ENCODE peak calls at places on chromosomes 4 and X, in five cellular contexts. One of them, this sample, is unnamed.

GRCh38 chrX:66005832-66006449 is 33.9 kb downstream of the VSIG4 start:
- DNase-seq in PC-9: no peak
- DNase-seq in fibroblast of lung: no peak
- DNase-seq in pancreas: no peak
- DNase-seq in GM23248: no peak
- DNase-seq in this sample: no peak

GRCh38 chr4:57070461-57070860 is 39.7 kb downstream of the IGFBP7 start:
- DNase-seq in GM23248: no peak
- DNase-seq in fibroblast of lung: no peak
- DNase-seq in PC-9: no peak
- DNase-seq in pancreas: no peak
- DNase-seq in this sample: no peak

GRCh38 chr4:101527186-101527585 is 179.9 kb upstream of the PPP3CA start:
- DNase-seq in PC-9: no peak
- DNase-seq in fibroblast of lung: no peak
- DNase-seq in pancreas: no peak
- DNase-seq in GM23248: peak; percentile 10
- DNase-seq in this sample: no peak

GRCh38 chr4:39045791-39046221 is 13.6 kb upstream of the TMEM156 start:
- DNase-seq in GM23248: peak; percentile 49
- DNase-seq in PC-9: peak; percentile 11
- DNase-seq in fibroblast of lung: peak; percentile 40
- DNase-seq in pancreas: no peak
- DNase-seq in this sample: no peak

GRCh38 chrX:54178100-54178940 is 4.7 kb downstream of the FAM120C start:
- DNase-seq in GM23248: peak; percentile 80
- DNase-seq in PC-9: no peak
- DNase-seq in fibroblast of lung: peak; percentile 86
- DNase-seq in pancreas: no peak
- DNase-seq in this sample: no peak

GRCh38 chr4:128385683-128386304 is 98.2 kb upstream of the PGRMC2 start:
- DNase-seq in fibroblast of lung: peak; percentile 87
- DNase-seq in GM23248: peak; percentile 56
- DNase-seq in pancreas: no peak
- DNase-seq in PC-9: no peak
- DNase-seq in this sample: no peak

GRCh38 chrX:7218321-7219152 is 70.6 kb upstream of the PUDP start:
- DNase-seq in GM23248: no peak
- DNase-seq in fibroblast of lung: no peak
- DNase-seq in pancreas: no peak
- DNase-seq in PC-9: no peak
- DNase-seq in this sample: no peak

GRCh38 chrX:8586953-8587352 is 122.3 kb downstream of the VCX3B start:
- DNase-seq in GM23248: no peak
- DNase-seq in PC-9: no peak
- DNase-seq in fibroblast of lung: no peak
- DNase-seq in pancreas: no peak
- DNase-seq in this sample: no peak

GRCh38 chr4:119118397-119118796 is 17.2 kb upstream of the MYOZ2 start:
- DNase-seq in pancreas: no peak
- DNase-seq in PC-9: no peak
- DNase-seq in fibroblast of lung: no peak
- DNase-seq in GM23248: no peak
- DNase-seq in this sample: no peak

GRCh38 chrX:50638123-50638522 is 167.5 kb upstream of the DGKK start:
- DNase-seq in pancreas: peak; percentile 29
- DNase-seq in GM23248: no peak
- DNase-seq in PC-9: no peak
- DNase-seq in fibroblast of lung: peak; percentile 0
- DNase-seq in this sample: peak; percentile 89

GRCh38 chr4:69753666-69754065 is 6.8 kb downstream of the SULT1B1 start:
- DNase-seq in GM23248: no peak
- DNase-seq in pancreas: no peak
- DNase-seq in PC-9: no peak
- DNase-seq in fibroblast of lung: peak; percentile 50
- DNase-seq in this sample: no peak

GRCh38 chr4:83993774-83994173 is 457.9 kb downstream of the GPAT3 start:
- DNase-seq in fibroblast of lung: no peak
- DNase-seq in PC-9: no peak
- DNase-seq in GM23248: no peak
- DNase-seq in pancreas: no peak
- DNase-seq in this sample: no peak

GRCh38 chr4:6498511-6499240 is 26.3 kb upstream of the PPP2R2C start:
- DNase-seq in PC-9: no peak
- DNase-seq in pancreas: no peak
- DNase-seq in fibroblast of lung: no peak
- DNase-seq in GM23248: no peak
- DNase-seq in this sample: no peak

GRCh38 chrX:12885508-12885907 is 18.6 kb downstream of the TLR7 start:
- DNase-seq in pancreas: no peak
- DNase-seq in PC-9: no peak
- DNase-seq in fibroblast of lung: no peak
- DNase-seq in GM23248: no peak
- DNase-seq in this sample: no peak

GRCh38 chrX:63761639-63762038 is 23.4 kb downstream of the ARHGEF9 start:
- DNase-seq in PC-9: no peak
- DNase-seq in fibroblast of lung: no peak
- DNase-seq in GM23248: peak; percentile 12
- DNase-seq in pancreas: no peak
- DNase-seq in this sample: no peak

GRCh38 chr4:30726090-30726668 is 6.0 kb downstream of the PCDH7 start:
- DNase-seq in pancreas: no peak
- DNase-seq in PC-9: no peak
- DNase-seq in fibroblast of lung: peak; percentile 39
- DNase-seq in GM23248: no peak
- DNase-seq in this sample: no peak

GRCh38 chr4:675036-675804 is 878 bp downstream of the MYL5 start:
- DNase-seq in GM23248: peak; percentile 56
- DNase-seq in pancreas: peak; percentile 67
- DNase-seq in fibroblast of lung: no peak
- DNase-seq in PC-9: no peak
- DNase-seq in this sample: no peak

GRCh38 chr4:8821151-8821950 is 50.3 kb downstream of the HMX1 start:
- DNase-seq in pancreas: peak; percentile 7
- DNase-seq in GM23248: no peak
- DNase-seq in fibroblast of lung: no peak
- DNase-seq in PC-9: no peak
- DNase-seq in this sample: no peak

GRCh38 chr4:15348236-15348635 is 79.6 kb upstream of the C1QTNF7 start:
- DNase-seq in fibroblast of lung: no peak
- DNase-seq in PC-9: no peak
- DNase-seq in GM23248: no peak
- DNase-seq in pancreas: no peak
- DNase-seq in this sample: no peak

GRCh38 chrX:13717697-13718483 is 16.5 kb downstream of the TRAPPC2 start:
- DNase-seq in pancreas: no peak
- DNase-seq in GM23248: peak; percentile 82
- DNase-seq in PC-9: no peak
- DNase-seq in fibroblast of lung: peak; percentile 47
- DNase-seq in this sample: peak; percentile 56

GRCh38 chr4:185018834-185019450 is 652 bp downstream of the HELT start:
- DNase-seq in GM23248: no peak
- DNase-seq in pancreas: no peak
- DNase-seq in PC-9: no peak
- DNase-seq in fibroblast of lung: no peak
- DNase-seq in this sample: no peak

GRCh38 chrX:130981836-130982235 is 76.3 kb upstream of the ARHGAP36 start:
- DNase-seq in pancreas: no peak
- DNase-seq in PC-9: no peak
- DNase-seq in GM23248: no peak
- DNase-seq in fibroblast of lung: peak; percentile 13
- DNase-seq in this sample: no peak

GRCh38 chrX:116204947-116205346 is 34.4 kb downstream of the AGTR2 start:
- DNase-seq in pancreas: no peak
- DNase-seq in fibroblast of lung: peak; percentile 22
- DNase-seq in GM23248: peak; percentile 28
- DNase-seq in PC-9: no peak
- DNase-seq in this sample: no peak

GRCh38 chr4:32022071-32022470 is 1301.9 kb downstream of the PCDH7 start:
- DNase-seq in pancreas: no peak
- DNase-seq in GM23248: no peak
- DNase-seq in PC-9: no peak
- DNase-seq in fibroblast of lung: no peak
- DNase-seq in this sample: no peak

GRCh38 chrX:94695910-94696309 is 1021.9 kb downstream of the FAM133A start:
- DNase-seq in GM23248: no peak
- DNase-seq in pancreas: no peak
- DNase-seq in PC-9: no peak
- DNase-seq in fibroblast of lung: no peak
- DNase-seq in this sample: no peak

GRCh38 chr4:15729910-15730533 is 27.2 kb downstream of the BST1 start:
- DNase-seq in GM23248: peak; percentile 62
- DNase-seq in pancreas: no peak
- DNase-seq in PC-9: peak; percentile 8
- DNase-seq in fibroblast of lung: peak; percentile 60
- DNase-seq in this sample: no peak

GRCh38 chr4:170088686-170089085 is 1.1 kb downstream of the AADAT start:
- DNase-seq in GM23248: no peak
- DNase-seq in fibroblast of lung: peak; percentile 0
- DNase-seq in pancreas: no peak
- DNase-seq in PC-9: no peak
- DNase-seq in this sample: no peak

GRCh38 chr4:136106753-136107152 is 1425.5 kb downstream of the PCDH18 start:
- DNase-seq in pancreas: no peak
- DNase-seq in PC-9: no peak
- DNase-seq in GM23248: no peak
- DNase-seq in fibroblast of lung: no peak
- DNase-seq in this sample: no peak

GRCh38 chr4:78644063-78644691 is 92.6 kb downstream of the ANXA3 start:
- DNase-seq in pancreas: no peak
- DNase-seq in fibroblast of lung: no peak
- DNase-seq in PC-9: no peak
- DNase-seq in GM23248: no peak
- DNase-seq in this sample: no peak

GRCh38 chr4:78648639-78649363 is 97.2 kb downstream of the ANXA3 start:
- DNase-seq in PC-9: no peak
- DNase-seq in fibroblast of lung: no peak
- DNase-seq in pancreas: no peak
- DNase-seq in GM23248: no peak
- DNase-seq in this sample: no peak

GRCh38 chr4:78647272-78647671 is 95.7 kb downstream of the ANXA3 start:
- DNase-seq in pancreas: no peak
- DNase-seq in PC-9: no peak
- DNase-seq in fibroblast of lung: no peak
- DNase-seq in GM23248: no peak
- DNase-seq in this sample: no peak

GRCh38 chr4:78644744-78645330 is 93.3 kb downstream of the ANXA3 start:
- DNase-seq in GM23248: peak; percentile 94
- DNase-seq in PC-9: peak; percentile 35
- DNase-seq in fibroblast of lung: peak; percentile 84
- DNase-seq in pancreas: no peak
- DNase-seq in this sample: peak; percentile 53

GRCh38 chr4:78645853-78646757 is 94.5 kb downstream of the ANXA3 start:
- DNase-seq in PC-9: peak; percentile 45
- DNase-seq in pancreas: peak; percentile 52
- DNase-seq in fibroblast of lung: peak; percentile 97
- DNase-seq in GM23248: peak; percentile 95
- DNase-seq in this sample: peak; percentile 90
- H3K4me1 ChIP-seq in PC-9: peaks cover 81% of the 10 kb centered on the region
- H3K4me1 ChIP-seq in pancreas: peaks cover 11% of the 10 kb centered on the region
- H3K4me1 ChIP-seq in fibroblast of lung: peaks cover 19% of the 10 kb centered on the region
- H3K4me1 ChIP-seq in GM23248: peaks cover 43% of the 10 kb centered on the region
- H3K4me1 ChIP-seq in this sample: peaks cover 4% of the 10 kb centered on the region

DNA sequence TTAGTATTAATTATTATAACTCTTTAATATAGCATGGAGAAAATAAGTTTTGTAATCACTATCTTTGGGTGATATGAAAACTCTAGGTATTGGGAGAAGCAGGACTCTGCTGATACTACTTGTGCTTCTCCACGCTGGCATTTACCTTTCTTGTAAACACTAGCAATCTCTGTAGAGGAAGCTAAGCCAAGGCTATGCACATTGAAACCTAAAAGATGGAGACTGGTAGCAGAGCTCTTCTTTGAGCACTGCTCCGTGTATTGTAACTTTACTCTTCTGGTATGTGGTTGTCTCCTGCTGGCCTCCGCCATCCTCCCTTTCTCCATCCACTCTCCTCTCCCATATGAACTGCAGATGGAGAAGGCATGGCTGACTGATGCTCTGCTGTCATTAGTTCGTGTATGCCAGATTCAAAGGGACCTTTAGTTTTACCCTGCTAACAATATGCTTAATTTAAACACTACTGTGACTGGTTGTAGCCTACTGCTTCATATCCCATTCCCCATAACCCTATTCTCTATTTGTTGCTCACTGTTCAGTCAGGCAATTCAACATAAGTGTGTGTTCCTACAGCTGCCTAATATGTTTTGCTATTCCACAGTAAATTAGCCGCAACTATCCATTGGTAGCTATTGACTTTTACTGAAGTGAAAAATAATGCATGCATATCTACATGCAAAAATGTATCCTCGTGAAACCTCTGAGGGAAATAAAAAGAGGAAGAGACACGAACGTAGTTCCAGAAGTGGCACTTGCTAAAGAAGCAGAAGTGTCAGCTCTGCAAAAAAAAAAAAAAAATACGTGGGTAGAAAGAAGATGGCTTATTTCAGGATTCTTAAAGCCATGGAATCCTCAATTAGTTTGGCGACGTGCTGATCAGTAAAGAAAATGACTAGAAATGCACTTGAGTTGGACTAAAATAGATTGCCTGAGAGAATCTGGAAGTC is 55.6 kb upstream of the CCSER1 start:
- DNase-seq in PC-9: no peak
- DNase-seq in pancreas: no peak
- DNase-seq in GM23248: no peak
- DNase-seq in fibroblast of lung: no peak
- DNase-seq in this sample: no peak
- H3K4me1 ChIP-seq in PC-9: no peaks in the 10 kb centered on the region
- H3K4me1 ChIP-seq in pancreas: no peaks in the 10 kb centered on the region
- H3K4me1 ChIP-seq in GM23248: no peaks in the 10 kb centered on the region
- H3K4me1 ChIP-seq in fibroblast of lung: no peaks in the 10 kb centered on the region
- H3K4me1 ChIP-seq in this sample: no peaks in the 10 kb centered on the region

GRCh38 chrX:134573683-134574035 is 84.6 kb downstream of the PLAC1 start:
- DNase-seq in pancreas: no peak
- DNase-seq in PC-9: no peak
- DNase-seq in fibroblast of lung: no peak
- DNase-seq in GM23248: no peak
- DNase-seq in this sample: no peak

GRCh38 chrX:134570899-134571298 is 87.4 kb downstream of the PLAC1 start:
- DNase-seq in fibroblast of lung: no peak
- DNase-seq in GM23248: no peak
- DNase-seq in pancreas: no peak
- DNase-seq in PC-9: no peak
- DNase-seq in this sample: no peak

GRCh38 chrX:134571831-134572230 is 86.4 kb downstream of the PLAC1 start:
- DNase-seq in pancreas: no peak
- DNase-seq in PC-9: no peak
- DNase-seq in GM23248: no peak
- DNase-seq in fibroblast of lung: no peak
- DNase-seq in this sample: no peak

GRCh38 chrX:134570509-134570846 is 87.8 kb downstream of the PLAC1 start:
- DNase-seq in pancreas: no peak
- DNase-seq in PC-9: no peak
- DNase-seq in fibroblast of lung: no peak
- DNase-seq in GM23248: no peak
- DNase-seq in this sample: no peak

GRCh38 chrX:134572816-134573682 is 85.2 kb downstream of the PLAC1 start:
- DNase-seq in PC-9: peak; percentile 58
- DNase-seq in GM23248: no peak
- DNase-seq in fibroblast of lung: no peak
- DNase-seq in pancreas: no peak
- DNase-seq in this sample: no peak
- H3K4me1 ChIP-seq in PC-9: peaks cover 69% of the 10 kb centered on the region
- H3K4me1 ChIP-seq in GM23248: no peaks in the 10 kb centered on the region
- H3K4me1 ChIP-seq in fibroblast of lung: no peaks in the 10 kb centered on the region
- H3K4me1 ChIP-seq in pancreas: no peaks in the 10 kb centered on the region
- H3K4me1 ChIP-seq in this sample: no peaks in the 10 kb centered on the region

GRCh38 chrX:47191806-47192401 is 1.7 kb upstream of the UBA1 start:
- DNase-seq in fibroblast of lung: no peak
- DNase-seq in PC-9: no peak
- DNase-seq in GM23248: no peak
- DNase-seq in pancreas: peak; percentile 10
- DNase-seq in this sample: no peak
- H3K4me1 ChIP-seq in fibroblast of lung: peaks cover 8% of the 10 kb centered on the region
- H3K4me1 ChIP-seq in PC-9: no peaks in the 10 kb centered on the region
- H3K4me1 ChIP-seq in GM23248: peaks cover 23% of the 10 kb centered on the region
- H3K4me1 ChIP-seq in pancreas: peaks cover 15% of the 10 kb centered on the region
- H3K4me1 ChIP-seq in this sample: peaks cover 11% of the 10 kb centered on the region

This sample was measured in right cardiac atrium.